ENCODE peak calls at places on chromosomes 2 and 18, in four cellular contexts. L, F, M and J are unnamed samples.

GRCh38 chr2:104286806-104287205 is 567.1 kb upstream of the POU3F3 start:
- DNase-seq in F (no peak), M (no peak), L (no peak), J (no peak)

GRCh38 chr2:173264603-173265366 is 89.9 kb upstream of the CDCA7 start:
- DNase-seq in L (no peak), M (no peak), F (no peak), J (no peak)

GRCh38 chr18:75563150-75563549 is 135.6 kb upstream of the SMIM21 start:
- DNase-seq in M (no peak), L (no peak), F (no peak), J (no peak)

GRCh38 chr2:118091140-118091478 is 2.8 kb downstream of the INSIG2 start:
- DNase-seq in L (no peak), M (no peak), F (no peak), J (no peak)

GRCh38 chr18:70289351-70290330 is 796 bp downstream of the SOCS6 start:
- DNase-seq in L (peak; percentile 4), M (peak; percentile 6), F (peak; percentile 31), J (peak; percentile 33)

GRCh38 chr2:20534913-20535801 is 88.3 kb downstream of the RHOB start:
- DNase-seq in F (no peak), L (no peak), M (no peak), J (no peak)

GRCh38 chr2:113796592-113797180 is 40.2 kb upstream of the SLC35F5 start:
- DNase-seq in L (no peak), M (no peak), F (no peak), J (no peak)

GRCh38 chr2:12514631-12515437 is 201.9 kb upstream of the TRIB2 start:
- DNase-seq in L (no peak), F (no peak), M (no peak), J (no peak)

GRCh38 chr2:212956665-212957064 is 194.7 kb downstream of the IKZF2 start:
- DNase-seq in F (no peak), L (no peak), M (no peak), J (no peak)

GRCh38 chr2:61090386-61090921 is 24.8 kb downstream of the SANBR start:
- DNase-seq in M (no peak), F (no peak), L (no peak), J (no peak)

GRCh38 chr18:45166341-45167108 is 448.8 kb upstream of the SLC14A2 start:
- DNase-seq in L (no peak), F (no peak), M (no peak), J (no peak)

GRCh38 chr2:161578998-161579397 is 45.2 kb upstream of the SLC4A10 start:
- DNase-seq in L (no peak), F (no peak), M (no peak), J (no peak)

GRCh38 chr2:218805627-218806026 is 23.7 kb downstream of the CYP27A1 start:
- DNase-seq in L (no peak), M (no peak), F (no peak), J (no peak)

GRCh38 chr18:2087877-2088673 is 483.2 kb downstream of the METTL4 start:
- DNase-seq in L (no peak), F (no peak), M (no peak), J (no peak)

GRCh38 chr2:134216152-134216829 is 37.6 kb upstream of the MGAT5 start:
- DNase-seq in L (no peak), M (no peak), F (no peak), J (no peak)

GRCh38 chr2:227826019-227826521 is 12.4 kb downstream of the CCL20 start:
- DNase-seq in F (no peak), M (no peak), L (no peak), J (no peak)

GRCh38 chr2:38148501-38148900 is 72.5 kb upstream of the CYP1B1 start:
- DNase-seq in F (no peak), L (no peak), M (no peak), J (no peak)